ENCODE peak calls at places on chromosomes 3 and 15, in six cellular contexts. H is retina, R is HuH-7.5, S is fibroblast of the aortic adventitia, T is RPMI8226, O is ELR. Y is an unnamed sample.

GRCh38 chr3:44074181-44074580 is 167.5 kb upstream of the TOPAZ1 start:
- DNase-seq in H (no peak), R (no peak), S (no peak), T (no peak), O (peak; percentile 51), Y (no peak)

GRCh38 chr3:23685484-23686258 is 120.1 kb upstream of the UBE2E1 start:
- DNase-seq in H (no peak), R (no peak), S (peak; percentile 100), T (no peak), O (peak; percentile 99), Y (peak; percentile 75)

GRCh38 chr3:144085964-144086363 is 114.3 kb downstream of the DIPK2A start:
- DNase-seq in H (no peak), R (no peak), S (peak; percentile 56), T (peak; percentile 41), O (peak; percentile 19), Y (no peak)

GRCh38 chr3:17041009-17041408 is 156.3 kb downstream of the PLCL2 start:
- DNase-seq in H (no peak), R (no peak), S (no peak), T (no peak), O (peak; percentile 59), Y (no peak)

GRCh38 chr3:112813723-112814171 is 32.9 kb downstream of the CD200R1L start:
- DNase-seq in H (no peak), R (no peak), S (peak; percentile 80), T (peak; percentile 86), O (no peak), Y (peak; percentile 33)

GRCh38 chr15:56835598-56836275 is 82.7 kb upstream of the TCF12 start:
- DNase-seq in H (no peak), R (no peak), S (peak; percentile 34), T (no peak), O (peak; percentile 8), Y (no peak)

GRCh38 chr15:87712211-87712610 is 544.3 kb downstream of the NTRK3 start:
- DNase-seq in H (no peak), R (no peak), S (no peak), T (no peak), O (no peak), Y (no peak)

GRCh38 chr3:72382460-72382859 is 465.8 kb downstream of the SHQ1 start:
- DNase-seq in H (no peak), R (no peak), S (no peak), T (no peak), O (no peak), Y (no peak)

GRCh38 chr3:81395739-81396138 is 365.7 kb downstream of the GBE1 start:
- DNase-seq in H (no peak), R (no peak), S (no peak), T (peak; percentile 2), O (no peak), Y (no peak)

GRCh38 chr15:98289747-98290146 is 329.2 kb downstream of the ARRDC4 start:
- DNase-seq in H (no peak), R (no peak), S (no peak), T (no peak), O (no peak), Y (no peak)

GRCh38 chr15:58244546-58244945 is 106.4 kb downstream of the AQP9 start:
- DNase-seq in H (no peak), R (no peak), S (no peak), T (no peak), O (no peak), Y (no peak)

GRCh38 chr3:23508464-23508863 is 297.3 kb upstream of the UBE2E1 start:
- DNase-seq in H (no peak), R (no peak), S (no peak), T (no peak), O (no peak), Y (no peak)

GRCh38 chr3:113838631-113839209 is at the start of gene GRAMD1C:
- DNase-seq in H (peak; percentile 84), R (peak; percentile 78), S (peak; percentile 88), T (peak; percentile 91), O (peak; percentile 92), Y (peak; percentile 95)

GRCh38 chr3:65288781-65289180 is 601.0 kb upstream of the ADAMTS9 start:
- DNase-seq in H (no peak), R (no peak), S (no peak), T (no peak), O (no peak), Y (no peak)

GRCh38 chr3:14921811-14922705 is 25.3 kb upstream of the NR2C2 start:
- DNase-seq in H (no peak), R (no peak), S (peak; percentile 15), T (no peak), O (peak; percentile 31), Y (no peak)

GRCh38 chr3:138329127-138329983 is at the start of gene NME9:
- DNase-seq in H (peak; percentile 98), R (peak; percentile 84), S (peak; percentile 64), T (peak; percentile 78), O (peak; percentile 92), Y (peak; percentile 92)

GRCh38 chr15:67080118-67080899 is 14.9 kb downstream of the SMAD3 start:
- DNase-seq in H (no peak), R (no peak), S (peak; percentile 96), T (peak; percentile 32), O (peak; percentile 63), Y (peak; percentile 83)

GRCh38 chr3:187773233-187773962 is 28.1 kb upstream of the BCL6 start:
- DNase-seq in H (no peak), R (no peak), S (no peak), T (peak; percentile 77), O (no peak), Y (no peak)

GRCh38 chr15:36501063-36501678 is 78.3 kb upstream of the CDIN1 start:
- DNase-seq in H (peak; percentile 61), R (peak; percentile 11), S (peak; percentile 83), T (peak; percentile 10), O (peak; percentile 78), Y (no peak)

GRCh38 chr3:43285644-43286043 is 696 bp upstream of the SNRK start:
- DNase-seq in H (peak; percentile 49), R (no peak), S (no peak), T (peak; percentile 19), O (no peak), Y (peak; percentile 53)

GRCh38 chr3:168696119-168696518 is 600.4 kb upstream of the GOLIM4 start:
- DNase-seq in H (no peak), R (no peak), S (no peak), T (no peak), O (no peak), Y (no peak)

GRCh38 chr15:80615783-80616391 is 79.2 kb upstream of the ABHD17C start:
- DNase-seq in H (no peak), R (no peak), S (peak; percentile 93), T (peak; percentile 63), O (no peak), Y (peak; percentile 70)

GRCh38 chr3:12994607-12995388 is 78.4 kb downstream of the IQSEC1 start:
- DNase-seq in H (peak; percentile 96), R (peak; percentile 99), S (peak; percentile 62), T (peak; percentile 83), O (peak; percentile 77), Y (peak; percentile 95)

GRCh38 chr3:94036909-94037507 is 8.6 kb upstream of the STX19 start:
- DNase-seq in H (no peak), R (peak; percentile 65), S (peak; percentile 48), T (peak; percentile 21), O (peak; percentile 76), Y (no peak)

GRCh38 chr3:136678981-136679380 is 73.2 kb downstream of the STAG1 start:
- DNase-seq in H (no peak), R (no peak), S (peak; percentile 54), T (no peak), O (no peak), Y (no peak)

GRCh38 chr15:72092011-72092410 is 25.9 kb downstream of the MYO9A start:
- DNase-seq in H (no peak), R (no peak), S (no peak), T (no peak), O (no peak), Y (no peak)

GRCh38 chr15:92430067-92430435 is 36.4 kb downstream of the ST8SIA2 start:
- DNase-seq in H (no peak), R (no peak), S (no peak), T (no peak), O (no peak), Y (no peak)

GRCh38 chr15:52730163-52730562 is 51.0 kb upstream of the ATOSA start:
- DNase-seq in H (no peak), R (no peak), S (peak; percentile 19), T (peak; percentile 86), O (peak; percentile 84), Y (no peak)

GRCh38 chr3:26437678-26438077 is 184.9 kb upstream of the LRRC3B start:
- DNase-seq in H (no peak), R (no peak), S (peak; percentile 0), T (no peak), O (peak; percentile 86), Y (no peak)

Y was measured in right cardiac atrium.